ENCODE peak calls at places on chromosomes 12 and 14, in five cellular contexts. N, B, J, U and P are unnamed samples.

GRCh38 chr12:4809449-4810218 is 89.4 kb downstream of the GALNT8 start:
- DNase-seq in N (no peak), B (no peak), J (no peak), U (no peak), P (no peak)

GRCh38 chr14:34362625-34363251 is 99.3 kb downstream of the SPTSSA start:
- DNase-seq in N (no peak), B (no peak), J (no peak), U (no peak), P (no peak)

GRCh38 chr12:14454098-14454907 is 88.8 kb downstream of the ATF7IP start:
- DNase-seq in N (peak), B (no peak), J (peak), U (no peak), P (peak)

GRCh38 chr12:103677905-103678304 is 90.8 kb downstream of the STAB2 start:
- DNase-seq in N (no peak), B (no peak), J (no peak), U (no peak), P (no peak)

GRCh38 chr12:68007466-68007865 is 18.2 kb downstream of the IFNG-AS1 start:
- DNase-seq in N (no peak), B (peak), J (peak), U (no peak), P (no peak)

GRCh38 chr14:69333791-69334337 is 64.2 kb downstream of the ERH start:
- DNase-seq in N (no peak), B (no peak), J (no peak), U (no peak), P (no peak)

GRCh38 chr12:94080684-94081009 is 67.7 kb upstream of the PLXNC1 start:
- DNase-seq in N (no peak), B (no peak), J (no peak), U (no peak), P (no peak)

GRCh38 chr12:1536817-1537216 is 57.6 kb downstream of the FBXL14 start:
- DNase-seq in N (no peak), B (no peak), J (no peak), U (no peak), P (no peak)

GRCh38 chr12:121792607-121793500 is 634 bp downstream of the RHOF start:
- DNase-seq in N (no peak), B (peak), J (no peak), U (peak), P (no peak)

GRCh38 chr14:60643443-60644402 is 5.6 kb downstream of the SIX1 start:
- DNase-seq in N (no peak), B (no peak), J (peak), U (no peak), P (no peak)

GRCh38 chr12:102249073-102249854 is 51.6 kb upstream of the PMCH start:
- DNase-seq in N (no peak), B (no peak), J (no peak), U (no peak), P (no peak)

GRCh38 chr12:468671-469389 is 9.1 kb downstream of the B4GALNT3 start:
- DNase-seq in N (no peak), B (no peak), J (no peak), U (no peak), P (no peak)

GRCh38 chr12:33439587-33440011 is at the start of gene SYT10:
- DNase-seq in N (no peak), B (no peak), J (no peak), U (no peak), P (no peak)

GRCh38 chr12:10801727-10802126 is 700 bp downstream of the TAS2R7 start:
- DNase-seq in N (no peak), B (no peak), J (no peak), U (no peak), P (no peak)

GRCh38 chr14:59344711-59345455 is 120.3 kb downstream of the GPR135 start:
- DNase-seq in N (no peak), B (no peak), J (no peak), U (no peak), P (no peak)

GRCh38 chr14:105646175-105646574 is 119.8 kb downstream of the TMEM121 start:
- DNase-seq in N (no peak), B (no peak), J (no peak), U (no peak), P (no peak)

GRCh38 chr14:102479777-102480176 is 29.8 kb downstream of the ANKRD9 start:
- DNase-seq in N (no peak), B (no peak), J (no peak), U (peak), P (no peak)

GRCh38 chr12:46487567-46488131 is 115.1 kb upstream of the SLC38A2 start:
- DNase-seq in N (no peak), B (no peak), J (no peak), U (no peak), P (no peak)

GRCh38 chr14:77053046-77053841 is 24.7 kb upstream of the IRF2BPL start:
- DNase-seq in N (no peak), B (no peak), J (peak), U (peak), P (peak)

GRCh38 chr14:98227000-98227726 is 1044.8 kb downstream of the BCL11B start:
- DNase-seq in N (no peak), B (no peak), J (no peak), U (no peak), P (no peak)

GRCh38 chr12:58537278-58537677 is 383.0 kb downstream of the LRIG3 start:
- DNase-seq in N (peak), B (no peak), J (peak), U (no peak), P (no peak)

GRCh38 chr14:79992799-79993198 is 218.5 kb downstream of the DIO2 start:
- DNase-seq in N (no peak), B (no peak), J (peak), U (no peak), P (peak)

GRCh38 chr14:92785601-92786426 is 8.3 kb upstream of the GOLGA5 start:
- DNase-seq in N (peak), B (peak), J (peak), U (peak), P (no peak)

GRCh38 chr12:80936353-80936641 is 1.4 kb downstream of the LIN7A start:
- DNase-seq in N (peak), B (no peak), J (peak), U (no peak), P (no peak)

GRCh38 chr12:101838628-101839323 is 8.0 kb upstream of the GNPTAB start:
- DNase-seq in N (no peak), B (no peak), J (no peak), U (no peak), P (no peak)

GRCh38 chr14:59631237-59631636 is 54.6 kb upstream of the CCDC175 start:
- DNase-seq in N (no peak), B (no peak), J (peak), U (no peak), P (no peak)

GRCh38 chr12:50745861-50746260 is 18.0 kb upstream of the ATF1 start:
- DNase-seq in N (no peak), B (no peak), J (no peak), U (no peak), P (no peak)

GRCh38 chr14:69044965-69045555 is 66.0 kb upstream of the ACTN1 start:
- DNase-seq in N (no peak), B (peak), J (peak), U (peak), P (no peak)

GRCh38 chr14:30131698-30132097 is 204.1 kb upstream of the PRKD1 start:
- DNase-seq in N (no peak), B (no peak), J (no peak), U (no peak), P (no peak)

GRCh38 chr12:26252946-26253345 is 57.6 kb downstream of the SSPN start:
- DNase-seq in N (no peak), B (no peak), J (peak), U (no peak), P (no peak)

GRCh38 chr12:42090899-42091298 is 53.8 kb downstream of the GXYLT1 start:
- DNase-seq in N (peak), B (no peak), J (peak), U (no peak), P (no peak)

GRCh38 chr12:26402648-26403047 is 207.3 kb downstream of the SSPN start:
- DNase-seq in N (peak), B (peak), J (peak), U (no peak), P (peak)

GRCh38 chr14:65879218-65880009 is 466.9 kb downstream of the FUT8 start:
- DNase-seq in N (peak), B (peak), J (peak), U (no peak), P (no peak)

GRCh38 chr12:108701779-108702435 is 29.4 kb downstream of the CORO1C start:
- DNase-seq in N (no peak), B (no peak), J (peak), U (no peak), P (no peak)

GRCh38 chr12:53550595-53550994 is 43.3 kb upstream of the NPFF start:
- DNase-seq in N (no peak), B (no peak), J (peak), U (no peak), P (no peak)

GRCh38 chr14:81784084-81784483 is 250.4 kb upstream of the SEL1L start:
- DNase-seq in N (peak), B (no peak), J (no peak), U (no peak), P (no peak)

GRCh38 chr14:100383727-100384158 is 60.6 kb downstream of the SLC25A47 start:
- DNase-seq in N (no peak), B (no peak), J (peak), U (peak), P (no peak)

GRCh38 chr12:1093166-1093751 is 102.2 kb downstream of the ERC1 start:
- DNase-seq in N (peak), B (peak), J (peak), U (no peak), P (peak)

GRCh38 chr12:106673151-106673550 is 90.3 kb downstream of the RFX4 start:
- DNase-seq in N (no peak), B (no peak), J (no peak), U (no peak), P (no peak)

GRCh38 chr12:92971869-92972524 is 42.9 kb upstream of the EEA1 start:
- DNase-seq in N (peak), B (no peak), J (peak), U (no peak), P (no peak)